ENCODE peak calls at places on chromosomes 4 and X, in nine cellular contexts. C is pons, G is RWPE1, U is A549, Z is Caco-2, X is immature natural killer cell, N is hepatocyte, L is endothelial cell, H is posterior vena cava. A is an unnamed sample.

GRCh38 chrX:47644557-47645091 is 5.7 kb downstream of the ELK1 start:
- DNase-seq in C (no peak), G (no peak), U (peak; percentile 57), Z (no peak), X (peak; percentile 27), N (peak; percentile 42), L (no peak), H (no peak), A (peak; percentile 41)

GRCh38 chrX:18436017-18436416 is 10.6 kb downstream of the CDKL5 start:
- DNase-seq in C (no peak), G (no peak), U (no peak), Z (no peak), X (no peak), N (no peak), L (no peak), H (no peak), A (no peak)

GRCh38 chr4:48409203-48409602 is 67.9 kb downstream of the SLAIN2 start:
- DNase-seq in C (no peak), G (no peak), U (no peak), Z (no peak), X (no peak), N (no peak), L (no peak), H (no peak), A (no peak)

GRCh38 chr4:123256901-123257300 is 139.7 kb upstream of the SPRY1 start:
- DNase-seq in C (no peak), G (no peak), U (no peak), Z (no peak), X (no peak), N (no peak), L (no peak), H (no peak), A (no peak)

GRCh38 chrX:13254076-13254785 is 65.6 kb downstream of the ATXN3L start:
- DNase-seq in C (peak; percentile 2), G (peak; percentile 17), U (no peak), Z (peak; percentile 39), X (no peak), N (peak; percentile 82), L (no peak), H (no peak), A (peak; percentile 5)

GRCh38 chrX:20320461-20321159 is 53.9 kb upstream of the RPS6KA3 start:
- DNase-seq in C (peak; percentile 46), G (no peak), U (no peak), Z (no peak), X (no peak), N (no peak), L (no peak), H (no peak), A (no peak)

GRCh38 chrX:633043-633654 is 2.6 kb downstream of the SHOX start:
- DNase-seq in C (no peak), G (no peak), U (no peak), Z (no peak), X (no peak), N (no peak), L (no peak), H (no peak), A (no peak)

GRCh38 chrX:107227780-107228485 is 21.5 kb downstream of the DNAAF6 start:
- DNase-seq in C (peak; percentile 19), G (no peak), U (no peak), Z (no peak), X (no peak), N (no peak), L (no peak), H (no peak), A (no peak)

GRCh38 chr4:185246453-185246852 is 37.1 kb downstream of the SNX25 start:
- DNase-seq in C (no peak), G (no peak), U (no peak), Z (no peak), X (no peak), N (no peak), L (no peak), H (no peak), A (no peak)

GRCh38 chr4:144461906-144462305 is 184.1 kb upstream of the HHIP start:
- DNase-seq in C (no peak), G (no peak), U (no peak), Z (no peak), X (no peak), N (no peak), L (no peak), H (no peak), A (no peak)

GRCh38 chr4:96164814-96165351 is 325.0 kb downstream of the PDHA2 start:
- DNase-seq in C (no peak), G (peak; percentile 1), U (no peak), Z (no peak), X (no peak), N (no peak), L (no peak), H (no peak), A (no peak)

GRCh38 chrX:1679238-1679637 is 64.4 kb downstream of the ASMT start:
- DNase-seq in C (no peak), G (no peak), U (no peak), Z (no peak), X (no peak), N (no peak), L (no peak), H (peak; percentile 20), A (no peak)

GRCh38 chr4:7651461-7651921 is 216.8 kb upstream of the PSAPL1 start:
- DNase-seq in C (peak; percentile 49), G (peak; percentile 86), U (no peak), Z (no peak), X (peak; percentile 9), N (peak; percentile 46), L (no peak), H (no peak), A (no peak)

GRCh38 chrX:11757729-11758399 is at the start of gene MSL3:
- DNase-seq in C (peak; percentile 33), G (peak; percentile 55), U (peak; percentile 31), Z (peak; percentile 63), X (no peak), N (peak; percentile 81), L (peak; percentile 55), H (peak; percentile 88), A (no peak)

GRCh38 chr4:10157478-10158354 is 41.1 kb upstream of the WDR1 start:
- DNase-seq in C (peak; percentile 79), G (peak; percentile 67), U (peak; percentile 58), Z (peak; percentile 62), X (peak; percentile 27), N (peak; percentile 88), L (peak; percentile 53), H (no peak), A (peak; percentile 52)

GRCh38 chr4:11424000-11424399 is 4.7 kb downstream of the HS3ST1 start:
- DNase-seq in C (no peak), G (peak; percentile 43), U (peak; percentile 25), Z (peak; percentile 29), X (peak; percentile 21), N (peak; percentile 67), L (peak; percentile 53), H (no peak), A (peak; percentile 75)

GRCh38 chr4:98564847-98565246 is 93.6 kb downstream of the TSPAN5 start:
- DNase-seq in C (peak; percentile 90), G (no peak), U (no peak), Z (no peak), X (no peak), N (no peak), L (no peak), H (no peak), A (no peak)

GRCh38 chr4:26821677-26822503 is 38.8 kb upstream of the STIM2 start:
- DNase-seq in C (peak; percentile 18), G (no peak), U (no peak), Z (peak; percentile 37), X (no peak), N (peak; percentile 49), L (no peak), H (no peak), A (peak; percentile 65)

A was measured in HuH-7.